ENCODE peak calls at places on chromosomes 6 and 20, in four cellular contexts. T is A549, S is HepG2, X is K562. Y is an unnamed sample.

GRCh38 chr20:24694727-24695528 is 225.5 kb downstream of the SYNDIG1 start:
- DNase-seq in S (no peak), T (no peak), X (no peak), Y (peak; percentile 19)

GRCh38 chr6:159842035-159842434 is 42.0 kb downstream of the PNLDC1 start:
- DNase-seq in X (peak; percentile 63), S (peak; percentile 51), T (peak; percentile 33), Y (no peak)

GRCh38 chr6:164010446-164011071 is 596.0 kb downstream of the QKI start:
- DNase-seq in T (no peak), S (no peak), X (no peak), Y (no peak)

GRCh38 chr6:142258757-142259156 is 43.0 kb upstream of the ADGRG6 start:
- DNase-seq in X (no peak), T (no peak), S (no peak), Y (no peak)

GRCh38 chr6:157323924-157324276 is 581 bp upstream of the TMEM242 start:
- DNase-seq in X (peak; percentile 63), S (peak; percentile 81), T (peak; percentile 71), Y (peak; percentile 79)

GRCh38 chr6:149157126-149157525 is 160.4 kb upstream of the TAB2 start:
- DNase-seq in T (no peak), X (no peak), S (no peak), Y (no peak)

GRCh38 chr6:87501809-87502572 is 29.2 kb downstream of the SLC35A1 start:
- DNase-seq in T (no peak), X (no peak), S (peak; percentile 46), Y (no peak)

GRCh38 chr20:40663991-40664880 is 24.8 kb downstream of the MAFB start:
- DNase-seq in T (no peak), S (no peak), X (no peak), Y (no peak)

GRCh38 chr6:6841571-6841970 is 253.1 kb downstream of the LY86 start:
- DNase-seq in T (peak; percentile 5), X (no peak), S (no peak), Y (no peak)

GRCh38 chr6:2230659-2231277 is 14.6 kb downstream of the GMDS start:
- DNase-seq in T (no peak), S (no peak), X (no peak), Y (no peak)

GRCh38 chr6:117976030-117976651 is 69.1 kb downstream of the SLC35F1 start:
- DNase-seq in X (peak; percentile 20), S (peak; percentile 61), T (peak; percentile 54), Y (no peak)

GRCh38 chr6:38673397-38674165 is 29.4 kb downstream of the GLO1 start:
- DNase-seq in S (no peak), X (no peak), T (no peak), Y (no peak)

GRCh38 chr20:37366749-37367148 is 20.8 kb downstream of the SRC start:
- DNase-seq in T (no peak), X (no peak), S (no peak), Y (no peak)

GRCh38 chr20:9022361-9022760 is 46.5 kb upstream of the PLCB4 start:
- DNase-seq in T (no peak), X (no peak), S (no peak), Y (no peak)

GRCh38 chr6:82364087-82365010 is 732 bp downstream of the TPBG start:
- DNase-seq in X (peak; percentile 14), S (no peak), T (peak; percentile 69), Y (no peak)

GRCh38 chr20:31838646-31839292 is 6.6 kb downstream of the FOXS1 start:
- DNase-seq in X (peak; percentile 46), T (peak; percentile 49), S (no peak), Y (no peak)
- TF ChIP-seq PHF8 in X (no peak), T (no peak), S (no peak), Y (no peak)

GRCh38 chr20:17758010-17758409 is 58.2 kb downstream of the BANF2 start:
- DNase-seq in T (no peak), S (no peak), X (no peak), Y (no peak)

GRCh38 chr20:17756529-17756928 is 56.8 kb downstream of the BANF2 start:
- DNase-seq in X (no peak), T (no peak), S (no peak), Y (no peak)

GRCh38 chr20:17757496-17757895 is 57.7 kb downstream of the BANF2 start:
- DNase-seq in T (no peak), X (no peak), S (no peak), Y (no peak)

GRCh38 chr20:17759449-17759848 is 59.7 kb downstream of the BANF2 start:
- DNase-seq in X (no peak), S (no peak), T (no peak), Y (no peak)

DNA sequence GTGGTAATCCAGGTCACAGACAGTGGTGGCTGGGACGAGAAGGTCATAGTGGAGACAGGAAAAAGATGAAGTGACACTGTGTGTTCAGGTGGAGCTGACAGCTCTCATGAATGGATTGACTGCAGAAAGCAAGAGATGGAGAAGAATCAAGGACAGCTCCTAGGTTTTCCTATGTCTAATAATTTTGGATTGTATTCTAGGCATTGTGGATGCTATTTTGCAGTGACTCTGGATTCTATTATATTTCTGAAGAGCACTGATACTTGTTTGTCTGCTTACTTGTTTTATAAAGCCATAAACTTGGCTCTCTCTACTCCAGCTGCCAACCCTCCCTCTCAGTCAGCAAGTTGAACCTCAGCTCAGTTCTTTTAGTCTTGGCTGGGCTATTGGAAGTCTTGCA is 58.7 kb downstream of the BANF2 start:
- DNase-seq in X (no peak), S (no peak), T (no peak), Y (no peak)
- TF ChIP-seq PHF8 in X (no peak), S (no peak), T (no peak), Y (no peak)

GRCh38 chr20:57902478-57902877 is 192.7 kb upstream of the PMEPA1 start:
- DNase-seq in T (no peak), S (no peak), X (no peak), Y (no peak)
- TF ChIP-seq PHF8 in T (no peak), S (no peak), X (no peak), Y (no peak)

GRCh38 chr6:27176096-27176495 is 71.4 kb upstream of the PRSS16 start:
- DNase-seq in S (no peak), X (no peak), T (no peak), Y (no peak)

GRCh38 chr6:27174958-27175357 is 72.5 kb upstream of the PRSS16 start:
- DNase-seq in T (no peak), S (no peak), X (peak; percentile 75), Y (no peak)

GRCh38 chr6:27178860-27179259 is 68.6 kb upstream of the PRSS16 start:
- DNase-seq in S (no peak), X (no peak), T (no peak), Y (no peak)

GRCh38 chr6:27177454-27178000 is 70.0 kb upstream of the PRSS16 start:
- DNase-seq in T (peak; percentile 91), S (peak; percentile 65), X (peak; percentile 70), Y (no peak)

GRCh38 chr6:27178001-27178730 is 69.3 kb upstream of the PRSS16 start:
- DNase-seq in X (no peak), S (peak; percentile 51), T (peak; percentile 92), Y (no peak)
- TF ChIP-seq PHF8 in X (no peak), S (no peak), T (peak; percentile 28), Y (peak; percentile 38)

Y was measured in H1.